ENCODE peak calls at places on chromosomes 2 and 18, in ten cellular contexts. S is central memory CD4-positive, alpha-beta T cell; L is frontal cortex; O is DND-41; R is smooth muscle cell of the brain vasculature; Z is heart right ventricle; C is RPMI8226; I is NCI-H345; E is A673; D is GM23248. N is an unnamed sample.

GRCh38 chr2:181857471-181857870 is 34.1 kb upstream of the ITPRID2 start:
- DNase-seq in S (no peak), L (no peak), O (no peak), R (no peak), Z (no peak), C (no peak), I (no peak), E (no peak), D (peak; percentile 38), N (no peak)

GRCh38 chr18:74530584-74530862 is 3.8 kb upstream of the CNDP1 start:
- DNase-seq in S (no peak), L (no peak), O (no peak), R (no peak), Z (no peak), C (peak; percentile 42), I (no peak), E (no peak), D (no peak), N (no peak)

GRCh38 chr18:68588169-68588568 is 126.7 kb downstream of the TMX3 start:
- DNase-seq in S (no peak), L (no peak), O (no peak), R (no peak), Z (no peak), C (no peak), I (no peak), E (no peak), D (no peak), N (no peak)

GRCh38 chr18:3966985-3967856 is 487.9 kb downstream of the DLGAP1 start:
- DNase-seq in S (no peak), L (no peak), O (no peak), R (no peak), Z (no peak), C (no peak), I (no peak), E (no peak), D (peak; percentile 59), N (peak; percentile 39)

GRCh38 chr2:171959998-171960397 is 37.7 kb downstream of the HAT1 start:
- DNase-seq in S (no peak), L (no peak), O (no peak), R (no peak), Z (no peak), C (no peak), I (no peak), E (no peak), D (no peak), N (no peak)

GRCh38 chr2:28453396-28453795 is 42.5 kb upstream of the PLB1 start:
- DNase-seq in S (no peak), L (no peak), O (no peak), R (no peak), Z (no peak), C (no peak), I (no peak), E (no peak), D (no peak), N (no peak)

GRCh38 chr2:209473930-209474419 is 50.1 kb downstream of the MAP2 start:
- DNase-seq in S (no peak), L (no peak), O (peak; percentile 7), R (peak; percentile 79), Z (no peak), C (peak; percentile 11), I (peak; percentile 16), E (peak; percentile 71), D (peak; percentile 91), N (no peak)

GRCh38 chr2:226184540-226184939 is 615.1 kb downstream of the IRS1 start:
- DNase-seq in S (no peak), L (no peak), O (no peak), R (no peak), Z (no peak), C (no peak), I (no peak), E (no peak), D (no peak), N (no peak)

GRCh38 chr2:27779417-27780055 is 8.0 kb downstream of the MRPL33 start:
- DNase-seq in S (no peak), L (no peak), O (no peak), R (no peak), Z (no peak), C (no peak), I (no peak), E (peak; percentile 76), D (peak; percentile 28), N (no peak)

GRCh38 chr2:27730980-27731691 is 40.4 kb upstream of the MRPL33 start:
- DNase-seq in S (no peak), L (no peak), O (no peak), R (no peak), Z (no peak), C (no peak), I (no peak), E (no peak), D (no peak), N (no peak)

GRCh38 chr2:11858883-11859282 is 112.5 kb downstream of the LPIN1 start:
- DNase-seq in S (no peak), L (no peak), O (peak; percentile 5), R (no peak), Z (no peak), C (no peak), I (no peak), E (no peak), D (no peak), N (no peak)

GRCh38 chr18:22468554-22468891 is 50.8 kb upstream of the CTAGE1 start:
- DNase-seq in S (no peak), L (no peak), O (no peak), R (no peak), Z (no peak), C (no peak), I (no peak), E (no peak), D (no peak), N (no peak)

GRCh38 chr2:42954227-42954962 is 162.0 kb upstream of the HAAO start:
- DNase-seq in S (no peak), L (no peak), O (no peak), R (no peak), Z (no peak), C (no peak), I (no peak), E (no peak), D (no peak), N (no peak)

GRCh38 chr2:62462211-62462610 is 43.8 kb downstream of the TMEM17 start:
- DNase-seq in S (no peak), L (no peak), O (no peak), R (no peak), Z (no peak), C (no peak), I (no peak), E (no peak), D (no peak), N (no peak)

GRCh38 chr2:99395589-99396130 is 58.5 kb downstream of the EIF5B start:
- DNase-seq in S (no peak), L (no peak), O (no peak), R (no peak), Z (no peak), C (no peak), I (no peak), E (no peak), D (no peak), N (no peak)

GRCh38 chr18:13260114-13260926 is 41.8 kb downstream of the LDLRAD4 start:
- DNase-seq in S (no peak), L (no peak), O (no peak), R (no peak), Z (no peak), C (no peak), I (no peak), E (peak; percentile 74), D (peak; percentile 20), N (no peak)

GRCh38 chr2:199431748-199432213 is 26.0 kb downstream of the SATB2 start:
- DNase-seq in S (no peak), L (no peak), O (no peak), R (peak; percentile 13), Z (no peak), C (no peak), I (no peak), E (peak; percentile 97), D (no peak), N (peak; percentile 26)

GRCh38 chr2:159803235-159803962 is 5.4 kb upstream of the CD302 start:
- DNase-seq in S (no peak), L (no peak), O (no peak), R (no peak), Z (no peak), C (no peak), I (no peak), E (no peak), D (no peak), N (no peak)